ENCODE peak calls at places on chromosomes 1 and 21, in ten cellular contexts. P is Panc1; M is NCI-H774; X is SK-N-DZ; I is activated naive CD8-positive, alpha-beta T cell treated with anti-CD3 and anti-CD28 coated beads, Interleukin-2, amount 10 ng/mL, durations not matched to agents 7 days and 5 days; A is CD4-positive, CD25-positive, alpha-beta regulatory T cell; Y is activated T-cell treated with anti-CD3 and anti-CD28 coated beads for 4 hours; W is amniotic epithelial cell; U is naive B cell; O is dermis microvascular lymphatic vessel endothelial cell. H is an unnamed sample.

GRCh38 chr1:43766818-43767525 is 59.6 kb downstream of the ST3GAL3 start:
- DNase-seq in U (no peak), W (no peak), A (no peak), O (no peak), M (no peak), I (no peak), P (no peak), Y (no peak), X (no peak), H (no peak)

GRCh38 chr21:41361786-41362604 is at the start of gene MX2:
- DNase-seq in P (no peak), X (no peak), A (peak; percentile 89), I (peak; percentile 82), O (peak; percentile 9), U (peak; percentile 75), W (peak; percentile 80), M (peak; percentile 21), Y (peak; percentile 70), H (peak; percentile 78)

GRCh38 chr1:201938440-201939005 is 7.8 kb downstream of the LMOD1 start:
- DNase-seq in W (peak; percentile 11), A (no peak), P (no peak), I (no peak), Y (no peak), X (no peak), O (no peak), U (no peak), M (no peak), H (no peak)

GRCh38 chr1:246459213-246459612 is 47.9 kb downstream of the SMYD3 start:
- DNase-seq in P (no peak), U (no peak), W (no peak), A (no peak), X (no peak), M (no peak), I (no peak), O (no peak), Y (no peak), H (no peak)

GRCh38 chr1:62321438-62321837 is 2.2 kb upstream of the KANK4 start:
- DNase-seq in X (no peak), U (no peak), O (no peak), W (peak; percentile 66), M (no peak), A (no peak), I (no peak), P (peak; percentile 12), Y (no peak), H (no peak)

GRCh38 chr1:235160395-235160964 is 570 bp downstream of the RBM34 start:
- DNase-seq in U (no peak), X (no peak), O (peak; percentile 42), I (no peak), M (no peak), W (peak; percentile 67), A (peak; percentile 87), P (no peak), Y (no peak), H (no peak)

GRCh38 chr1:55060133-55060999 is 21.0 kb downstream of the PCSK9 start:
- DNase-seq in W (no peak), Y (no peak), M (no peak), A (peak; percentile 44), O (no peak), P (no peak), I (no peak), X (no peak), U (no peak), H (peak; percentile 59)

GRCh38 chr1:39181311-39181710 is 23.2 kb upstream of the MACF1 start:
- DNase-seq in A (no peak), I (no peak), Y (no peak), O (no peak), M (no peak), W (no peak), P (no peak), X (no peak), U (no peak), H (no peak)

GRCh38 chr1:200342511-200343400 is 67.1 kb downstream of the ZNF281 start:
- DNase-seq in M (no peak), I (no peak), O (no peak), A (no peak), P (no peak), Y (no peak), W (peak; percentile 60), X (no peak), U (no peak), H (no peak)

GRCh38 chr1:155049651-155050559 is 1.2 kb upstream of the ADAM15 start:
- DNase-seq in I (no peak), M (no peak), O (no peak), X (no peak), A (no peak), Y (no peak), W (peak; percentile 29), U (no peak), P (no peak), H (no peak)

GRCh38 chr1:179017383-179018326 is 8.0 kb upstream of the FAM20B start:
- DNase-seq in U (no peak), M (no peak), O (no peak), Y (no peak), A (no peak), P (no peak), W (peak; percentile 68), I (no peak), X (no peak), H (no peak)

GRCh38 chr1:160567858-160568682 is 11.2 kb downstream of the CD84 start:
- DNase-seq in I (peak; percentile 53), X (no peak), M (no peak), P (no peak), Y (peak; percentile 56), A (peak; percentile 86), O (no peak), W (no peak), U (no peak), H (no peak)

GRCh38 chr21:26469789-26470188 is 103.3 kb downstream of the CYYR1 start:
- DNase-seq in W (peak; percentile 85), O (no peak), A (no peak), I (no peak), X (no peak), M (no peak), Y (no peak), U (no peak), P (peak; percentile 20), H (no peak)

GRCh38 chr21:32525282-32525681 is 60.0 kb downstream of the TCP10L start:
- DNase-seq in O (no peak), M (no peak), A (no peak), Y (no peak), I (no peak), W (no peak), P (no peak), U (no peak), X (no peak), H (no peak)

GRCh38 chr1:165954940-165955339 is 127.5 kb downstream of the UCK2 start:
- DNase-seq in I (no peak), O (no peak), P (no peak), M (no peak), X (peak; percentile 12), A (no peak), Y (no peak), U (no peak), W (peak; percentile 60), H (no peak)

GRCh38 chr1:6483761-6484117 is 7.7 kb downstream of the PLEKHG5 start:
- DNase-seq in Y (no peak), X (no peak), P (no peak), M (no peak), W (no peak), A (no peak), O (no peak), U (no peak), I (no peak), H (no peak)

GRCh38 chr1:64396817-64397216 is 73.1 kb upstream of the CACHD1 start:
- DNase-seq in I (no peak), O (no peak), A (peak; percentile 16), Y (no peak), U (no peak), W (peak; percentile 32), M (no peak), X (no peak), P (no peak), H (no peak)

GRCh38 chr1:35475356-35475755 is 81.8 kb downstream of the KIAA0319L start:
- DNase-seq in X (no peak), U (no peak), Y (no peak), P (no peak), M (no peak), O (no peak), W (peak; percentile 66), A (no peak), I (no peak), H (no peak)

GRCh38 chr1:246107516-246108277 is 399.4 kb downstream of the SMYD3 start:
- DNase-seq in X (no peak), P (no peak), Y (no peak), A (no peak), I (no peak), W (no peak), O (peak; percentile 14), M (no peak), U (no peak), H (no peak)

GRCh38 chr1:204520834-204521709 is 4.9 kb downstream of the MDM4 start:
- DNase-seq in O (no peak), W (peak; percentile 60), Y (peak; percentile 35), U (peak; percentile 88), A (peak; percentile 93), P (no peak), X (no peak), M (peak; percentile 29), I (no peak), H (no peak)

GRCh38 chr1:109658533-109659051 is 2.7 kb downstream of the GSTM4 start:
- DNase-seq in W (no peak), A (no peak), O (no peak), Y (no peak), M (no peak), X (no peak), U (no peak), I (no peak), P (no peak), H (no peak)

GRCh38 chr21:46459356-46460112 is 843 bp downstream of the DIP2A start:
- DNase-seq in Y (peak; percentile 3), I (peak; percentile 40), A (peak; percentile 17), U (no peak), M (no peak), X (peak; percentile 4), W (peak; percentile 38), P (no peak), O (no peak), H (peak; percentile 82)

GRCh38 chr1:3184666-3185065 is 115.7 kb downstream of the PRDM16 start:
- DNase-seq in M (no peak), Y (no peak), P (no peak), X (no peak), A (no peak), W (no peak), I (no peak), U (no peak), O (no peak), H (no peak)

GRCh38 chr1:228487336-228488106 is at the start of gene RNF187:
- DNase-seq in X (no peak), U (no peak), I (peak; percentile 93), O (no peak), P (no peak), M (peak; percentile 57), A (peak; percentile 60), W (no peak), Y (peak; percentile 77), H (no peak)